ENCODE peak calls at places on chromosomes 5 and 9, in four cellular contexts. O is HepG2, A is WTC11, W is K562. Y is an unnamed sample.
A peak's percentile ranks its signal among the peaks of the same experiment; 100 is the strongest.

GRCh38 chr5:172455511-172456061 is 1.3 kb upstream of the SH3PXD2B start:
- DNase-seq in O (no peak), A (peak; percentile 23), W (no peak), Y (no peak)

GRCh38 chr5:56676091-56676768 is 139.1 kb upstream of the MAP3K1 start:
- DNase-seq in O (peak; percentile 92), A (no peak), W (peak; percentile 33), Y (peak; percentile 6)

GRCh38 chr9:69818946-69819345 is 1.7 kb upstream of the CFAP95 start:
- DNase-seq in O (no peak), A (no peak), W (no peak), Y (no peak)

GRCh38 chr5:167232675-167233074 is 1058.8 kb upstream of the WWC1 start:
- DNase-seq in O (no peak), A (no peak), W (no peak), Y (no peak)

GRCh38 chr5:2900360-2900759 is 148.9 kb upstream of the IRX2 start:
- DNase-seq in O (no peak), A (no peak), W (no peak), Y (no peak)

GRCh38 chr5:110879675-110880074 is 140.9 kb downstream of the SLC25A46 start:
- DNase-seq in O (no peak), A (no peak), W (no peak), Y (no peak)

GRCh38 chr5:98510111-98510510 is 263.4 kb upstream of the RGMB start:
- DNase-seq in O (peak; percentile 0), A (no peak), W (no peak), Y (no peak)

GRCh38 chr5:141524604-141525597 is 36.0 kb downstream of the PCDHGC5 start:
- DNase-seq in O (peak; percentile 85), A (peak; percentile 93), W (peak; percentile 85), Y (peak; percentile 89)

GRCh38 chr5:172788771-172789686 is 18.0 kb upstream of the DUSP1 start:
- DNase-seq in O (peak; percentile 85), A (no peak), W (peak; percentile 85), Y (no peak)

GRCh38 chr9:89743216-89743575 is 138.4 kb downstream of the GADD45G start:
- DNase-seq in O (no peak), A (no peak), W (no peak), Y (no peak)

GRCh38 chr9:88567870-88568269 is 32.9 kb downstream of the NXNL2 start:
- DNase-seq in O (no peak), A (no peak), W (no peak), Y (no peak)

GRCh38 chr5:73214921-73215490 is 42.0 kb downstream of the TMEM174 start:
- DNase-seq in O (no peak), A (no peak), W (no peak), Y (no peak)

GRCh38 chr9:85900504-85901201 is 40.3 kb upstream of the NAA35 start:
- DNase-seq in O (no peak), A (peak; percentile 75), W (peak; percentile 13), Y (peak; percentile 15)

GRCh38 chr9:126496781-126497667 is 116.7 kb upstream of the LMX1B start:
- DNase-seq in O (no peak), A (no peak), W (no peak), Y (no peak)

GRCh38 chr5:178384815-178385471 is 152.3 kb upstream of the PHYKPL start:
- DNase-seq in O (no peak), A (peak; percentile 8), W (no peak), Y (no peak)

GRCh38 chr9:115444941-115445340 is 327.0 kb upstream of the TNC start:
- DNase-seq in O (no peak), A (no peak), W (no peak), Y (no peak)

GRCh38 chr5:108461628-108462367 is 79.9 kb upstream of the FBXL17 start:
- DNase-seq in O (no peak), A (no peak), W (no peak), Y (no peak)

GRCh38 chr5:173944512-173944911 is 44.5 kb upstream of the C5orf47 start:
- DNase-seq in O (no peak), A (no peak), W (no peak), Y (peak; percentile 24)

GRCh38 chr5:123705741-123706140 is 193.8 kb downstream of the CSNK1G3 start:
- DNase-seq in O (no peak), A (no peak), W (no peak), Y (no peak)

GRCh38 chr5:142748568-142749249 is 21.5 kb upstream of the ARHGAP26 start:
- DNase-seq in O (peak; percentile 42), A (peak; percentile 53), W (no peak), Y (no peak)

GRCh38 chr9:74711371-74711770 is 176.3 kb downstream of the TRPM6 start:
- DNase-seq in O (no peak), A (no peak), W (no peak), Y (no peak)

GRCh38 chr9:14243514-14244042 is 70.4 kb downstream of the NFIB start:
- DNase-seq in O (no peak), A (no peak), W (no peak), Y (no peak)

GRCh38 chr5:32403760-32404159 is 40.8 kb downstream of the ZFR start:
- DNase-seq in O (no peak), A (no peak), W (no peak), Y (no peak)

GRCh38 chr9:38154501-38155421 is 85.7 kb upstream of the SHB start:
- DNase-seq in O (no peak), A (no peak), W (no peak), Y (no peak)

GRCh38 chr9:79477955-79478751 is 93.6 kb upstream of the TLE4 start:
- DNase-seq in O (peak; percentile 5), A (peak; percentile 50), W (no peak), Y (peak; percentile 19)

GRCh38 chr5:58944221-58944620 is 361.3 kb downstream of the RAB3C start:
- DNase-seq in O (no peak), A (no peak), W (no peak), Y (no peak)

GRCh38 chr5:58938568-58939424 is 355.9 kb downstream of the RAB3C start:
- DNase-seq in O (no peak), A (no peak), W (no peak), Y (no peak)

GRCh38 chr5:58940446-58940845 is 357.6 kb downstream of the RAB3C start:
- DNase-seq in O (no peak), A (no peak), W (no peak), Y (no peak)

GRCh38 chr5:58937031-58937681 is 354.3 kb downstream of the RAB3C start:
- DNase-seq in O (no peak), A (no peak), W (peak; percentile 64), Y (no peak)

DNA sequence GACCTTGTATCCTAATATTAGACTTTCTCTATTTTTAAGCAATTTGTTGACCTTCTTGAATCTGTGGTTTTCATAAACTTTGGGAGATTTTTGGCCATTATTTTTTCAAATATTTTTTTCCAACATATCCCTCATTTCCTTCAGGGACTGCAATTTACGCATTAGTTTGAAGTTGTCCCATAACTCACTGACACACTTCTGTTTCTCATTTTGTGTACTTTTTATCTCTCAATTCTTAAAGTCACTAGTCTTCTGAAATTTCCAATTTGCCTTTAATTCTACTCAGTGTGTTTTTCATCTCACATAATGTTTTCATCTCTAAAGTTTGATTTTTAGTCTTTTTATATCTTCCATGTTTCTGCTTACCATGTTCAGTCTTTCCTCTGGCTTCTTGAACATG is 356.8 kb downstream of the RAB3C start:
- DNase-seq in O (no peak), A (no peak), W (no peak), Y (no peak)
- TF ChIP-seq NR3C1 in O (no peak), A (no peak), W (no peak), Y (no peak)

GRCh38 chr5:153824909-153825308 is 213.8 kb downstream of the FAM114A2 start:
- DNase-seq in O (no peak), A (peak; percentile 15), W (no peak), Y (no peak)
- TF ChIP-seq NR3C1 in O (no peak), A (no peak), W (no peak), Y (no peak)

DNA sequence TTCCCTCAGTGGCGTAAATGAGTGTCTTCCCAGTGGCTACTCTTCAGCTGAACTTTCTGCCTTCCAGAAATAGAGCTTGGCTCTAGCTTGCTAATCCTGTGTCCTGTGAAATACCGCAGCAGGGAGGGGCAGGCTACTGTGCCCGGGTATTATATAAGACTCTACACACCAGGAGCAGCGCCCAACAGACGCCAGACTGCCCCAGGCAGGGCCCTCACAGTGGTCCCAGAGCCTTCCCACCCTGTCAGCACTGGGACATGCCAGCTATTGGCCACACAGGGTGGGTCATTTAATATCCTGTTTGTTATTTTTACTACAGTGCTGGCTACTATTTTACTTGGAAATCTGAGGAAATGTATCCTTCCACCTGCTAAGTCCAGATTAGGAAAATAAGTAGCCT is 121.0 kb downstream of the FEM1C start:
- DNase-seq in O (no peak), A (no peak), W (no peak), Y (peak; percentile 27)
- TF ChIP-seq NR3C1 in O (no peak), A (no peak), W (no peak), Y (no peak)

GRCh38 chr5:10631597-10631996 is 67.7 kb downstream of the ANKRD33B start:
- DNase-seq in O (no peak), A (no peak), W (no peak), Y (no peak)
- TF ChIP-seq NR3C1 in O (no peak), A (no peak), W (no peak), Y (no peak)

GRCh38 chr9:72589684-72590555 is 68.5 kb downstream of the TMC1 start:
- DNase-seq in O (no peak), A (no peak), W (no peak), Y (no peak)
- TF ChIP-seq NR3C1 in O (no peak), A (no peak), W (no peak), Y (no peak)

GRCh38 chr5:135107101-135107500 is 73.1 kb upstream of the PITX1 start:
- DNase-seq in O (no peak), A (no peak), W (no peak), Y (no peak)
- TF ChIP-seq NR3C1 in O (no peak), A (no peak), W (no peak), Y (no peak)

DNA sequence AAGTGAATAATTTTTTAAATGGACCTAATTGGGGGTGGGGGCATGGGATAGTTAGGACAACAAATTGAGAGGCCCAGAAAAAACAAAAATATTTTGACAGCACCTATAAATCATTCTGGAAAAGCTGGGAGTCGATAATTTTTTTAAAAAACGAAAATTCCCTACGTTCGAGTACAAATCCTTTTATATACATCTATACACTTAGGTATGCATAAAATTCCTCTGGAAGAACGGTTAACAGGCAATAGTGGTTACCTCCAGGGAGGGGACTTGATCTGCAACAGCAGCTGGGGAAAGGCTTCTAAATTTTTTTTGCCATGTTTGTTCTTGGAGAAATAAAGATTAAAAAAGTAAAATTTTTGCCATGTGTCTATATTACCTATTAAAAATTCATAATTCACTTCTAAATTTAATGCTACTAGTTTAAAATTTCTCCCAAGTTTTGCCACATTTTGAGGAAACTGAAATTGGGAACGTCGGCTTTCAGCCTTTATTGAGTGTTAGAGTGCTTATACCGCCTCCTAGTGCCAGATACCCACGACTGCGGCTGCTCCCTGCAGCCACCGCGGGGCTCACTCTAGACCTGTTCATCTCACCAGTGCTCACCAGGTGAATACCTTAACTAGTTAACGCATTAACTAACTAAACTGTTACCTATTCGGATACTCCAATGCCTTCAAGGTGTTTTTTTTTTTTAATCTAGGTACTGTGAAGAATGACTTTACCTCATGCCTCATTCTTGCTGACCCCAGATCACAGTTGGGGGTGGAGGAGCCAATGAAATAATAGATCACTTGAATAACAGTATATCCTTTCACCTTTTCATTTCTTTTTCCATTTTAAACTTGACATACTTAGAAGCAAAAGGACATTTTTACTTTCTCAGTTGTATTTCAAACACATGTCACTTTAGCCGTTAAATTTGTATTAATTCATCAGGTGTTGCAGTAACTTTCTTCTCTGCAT is 1.8 kb upstream of the BHMT start:
- DNase-seq in O (peak; percentile 28), A (peak; percentile 64), W (peak; percentile 44), Y (peak; percentile 36)
- TF ChIP-seq NR3C1 in O (no peak), A (no peak), W (no peak), Y (no peak)